ENCODE peak calls at places on chromosomes 11 and 22, in four cellular contexts. F is uterus, N is GM12864, O is AG10803. A is an unnamed sample.

GRCh38 chr11:64031001-64031400 is 4.7 kb upstream of the FLRT1 start:
- DNase-seq in F (no peak), N (no peak), O (no peak), A (no peak)

GRCh38 chr22:23245799-23246136 is 65.5 kb downstream of the BCR start:
- DNase-seq in F (no peak), N (no peak), O (no peak), A (no peak)

GRCh38 chr22:41919357-41920224 is 4.7 kb upstream of the SHISA8 start:
- DNase-seq in F (no peak), N (peak; percentile 70), O (peak; percentile 42), A (peak; percentile 82)

GRCh38 chr22:39543095-39543494 is 10.5 kb upstream of the RPS19BP1 start:
- DNase-seq in F (no peak), N (no peak), O (no peak), A (no peak)

GRCh38 chr11:96015911-96016565 is 92.1 kb upstream of the MTMR2 start:
- DNase-seq in F (no peak), N (no peak), O (no peak), A (no peak)

GRCh38 chr22:46088541-46089311 is 61.6 kb upstream of the PPARA start:
- DNase-seq in F (peak; percentile 64), N (no peak), O (peak; percentile 87), A (no peak)

GRCh38 chr11:111512296-111513239 is at the start of gene BTG4:
- DNase-seq in F (no peak), N (no peak), O (peak; percentile 26), A (no peak)

GRCh38 chr11:113296447-113297205 is 17.8 kb upstream of the TTC12 start:
- DNase-seq in F (no peak), N (no peak), O (no peak), A (no peak)

GRCh38 chr11:116851631-116852030 is 14.2 kb upstream of the APOA1 start:
- DNase-seq in F (no peak), N (no peak), O (no peak), A (no peak)

GRCh38 chr11:723120-723883 is 17.3 kb downstream of the EPS8L2 start:
- DNase-seq in F (no peak), N (no peak), O (peak; percentile 61), A (no peak)

GRCh38 chr11:35031869-35032268 is 107.1 kb upstream of the CD44 start:
- DNase-seq in F (no peak), N (no peak), O (no peak), A (no peak)

GRCh38 chr11:82811369-82811768 is 77.7 kb upstream of the FAM181B start:
- DNase-seq in F (no peak), N (no peak), O (no peak), A (no peak)

GRCh38 chr11:119937412-119937811 is 200.5 kb downstream of the TRIM29 start:
- DNase-seq in F (no peak), N (no peak), O (no peak), A (no peak)

GRCh38 chr11:11577932-11578331 is 43.9 kb downstream of the GALNT18 start:
- DNase-seq in F (no peak), N (no peak), O (no peak), A (no peak)

GRCh38 chr11:64675417-64676252 is 47.4 kb downstream of the NRXN2 start:
- DNase-seq in F (peak; percentile 52), N (no peak), O (peak; percentile 91), A (peak; percentile 26)

GRCh38 chr22:46534177-46534776 is 3.1 kb downstream of the CELSR1 start:
- DNase-seq in F (no peak), N (no peak), O (no peak), A (no peak)

GRCh38 chr11:8263109-8263768 is 439 bp downstream of the LMO1 start:
- DNase-seq in F (peak; percentile 3), N (no peak), O (no peak), A (peak; percentile 29)

GRCh38 chr11:121212696-121213567 is 79.6 kb upstream of the SC5D start:
- DNase-seq in F (no peak), N (no peak), O (no peak), A (no peak)

GRCh38 chr11:86589204-86589603 is 83.2 kb downstream of the ME3 start:
- DNase-seq in F (no peak), N (no peak), O (no peak), A (no peak)

GRCh38 chr11:120431633-120432032 is 79.9 kb upstream of the GRIK4 start:
- DNase-seq in F (no peak), N (no peak), O (peak; percentile 71), A (no peak)

GRCh38 chr11:110196241-110196754 is 100.1 kb downstream of the RDX start:
- DNase-seq in F (no peak), N (no peak), O (peak; percentile 81), A (no peak)

GRCh38 chr11:46896719-46897406 is 21.5 kb downstream of the LRP4 start:
- DNase-seq in F (no peak), N (peak; percentile 16), O (peak; percentile 39), A (no peak)

GRCh38 chr11:122226810-122227379 is 110.9 kb upstream of the BLID start:
- DNase-seq in F (no peak), N (no peak), O (peak; percentile 97), A (no peak)

GRCh38 chr11:62148271-62148980 is 24.6 kb downstream of the INCENP start:
- DNase-seq in F (no peak), N (no peak), O (no peak), A (no peak)

GRCh38 chr11:75383246-75383645 is 16.1 kb upstream of the RPS3 start:
- DNase-seq in F (no peak), N (no peak), O (no peak), A (no peak)

GRCh38 chr11:131744847-131745246 is 374.4 kb downstream of the NTM start:
- DNase-seq in F (no peak), N (no peak), O (no peak), A (no peak)

GRCh38 chr11:62383822-62384221 is 35.0 kb upstream of the SCGB1A1 start:
- DNase-seq in F (no peak), N (no peak), O (peak; percentile 55), A (no peak)

GRCh38 chr11:71158936-71159335 is 93.4 kb downstream of the SHANK2 start:
- DNase-seq in F (no peak), N (no peak), O (no peak), A (no peak)

GRCh38 chr22:21694394-21694793 is 28.6 kb downstream of the PPIL2 start:
- DNase-seq in F (no peak), N (no peak), O (no peak), A (no peak)

GRCh38 chr22:37321288-37321687 is 39.0 kb downstream of the CYTH4 start:
- DNase-seq in F (no peak), N (no peak), O (no peak), A (no peak)

DNA sequence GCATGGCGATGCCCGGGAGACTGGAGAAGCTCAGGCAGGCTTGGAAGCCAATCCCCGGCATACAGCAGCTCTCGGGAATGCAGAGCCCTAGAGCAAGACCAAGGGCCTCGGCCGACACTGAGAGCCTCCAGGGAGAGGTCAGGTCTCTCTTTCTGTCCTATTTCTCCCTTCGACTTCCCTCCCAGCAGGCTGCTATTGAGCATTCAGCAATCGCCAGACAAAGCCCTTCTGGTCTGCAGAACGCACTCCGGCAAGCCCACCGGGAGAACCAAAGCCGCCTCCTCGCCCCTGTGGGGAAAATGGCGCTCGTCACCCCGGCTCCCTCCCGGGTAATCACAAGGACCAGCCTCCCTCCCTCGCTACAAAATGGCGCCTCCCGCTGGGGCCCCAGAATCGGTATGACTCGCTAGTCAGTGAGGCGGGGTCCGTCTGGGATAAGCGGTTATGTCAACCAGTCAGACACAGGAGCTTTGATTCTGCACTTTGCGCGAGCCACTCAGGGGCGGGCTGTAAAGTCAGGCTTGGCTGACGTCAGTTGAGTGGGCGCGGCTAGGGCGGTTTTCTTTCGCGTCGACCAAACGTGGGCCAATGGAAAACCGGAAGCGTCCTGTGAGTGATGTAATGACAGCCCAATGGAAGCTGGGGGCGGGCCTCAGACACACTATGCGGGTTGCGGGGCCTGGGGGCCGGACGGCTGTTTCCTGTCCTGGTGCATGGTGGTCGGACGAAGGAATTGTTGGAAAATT is at the start of gene ZNF143:
- DNase-seq in F (peak; percentile 100), N (peak; percentile 99), O (peak; percentile 100), A (peak; percentile 99)
- TF ChIP-seq CTCF in F (no peak), N (no peak), O (no peak), A (no peak)

DNA sequence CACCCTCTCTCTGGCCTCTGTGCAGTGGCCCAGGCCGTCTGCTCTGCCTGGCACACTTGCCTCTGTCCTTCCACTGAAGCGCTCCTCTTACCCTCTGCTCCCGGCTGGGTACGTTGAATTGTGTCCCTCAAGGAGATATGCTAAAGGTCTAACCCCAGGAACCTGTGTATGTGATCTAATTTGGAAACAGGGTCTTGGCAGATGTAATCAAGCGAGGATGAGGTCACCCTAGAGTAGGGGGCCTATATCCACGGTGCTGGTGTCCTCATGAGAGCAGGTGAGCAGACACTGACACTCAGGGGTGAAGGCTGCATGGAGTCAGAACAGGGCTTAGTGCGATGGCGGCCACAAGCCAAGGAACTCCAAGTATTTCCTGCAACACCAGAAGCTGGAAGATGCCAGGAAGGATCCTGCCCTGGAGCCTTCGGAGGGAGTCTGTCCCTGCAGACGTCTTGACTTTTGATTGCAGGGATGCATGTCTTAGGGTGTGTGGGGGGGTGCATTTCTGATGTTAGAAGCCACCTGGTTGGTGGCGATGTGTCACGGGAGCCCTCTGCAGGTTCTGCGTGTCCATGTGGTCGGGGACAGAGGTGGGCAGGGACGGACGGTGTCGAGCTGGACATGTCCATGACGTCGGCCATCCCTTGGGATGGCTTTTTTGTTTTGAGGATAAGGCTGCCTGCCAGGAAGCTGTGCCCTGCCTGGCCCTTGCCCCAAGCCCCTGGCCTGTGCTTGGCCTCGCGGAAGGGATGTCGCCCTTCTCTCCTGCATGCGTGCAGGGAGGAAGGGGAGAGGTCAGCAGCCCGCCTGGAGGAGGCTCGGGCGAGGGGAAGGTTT is 68.6 kb downstream of the LRP5 start:
- DNase-seq in F (peak; percentile 49), N (no peak), O (peak; percentile 66), A (no peak)
- TF ChIP-seq CTCF in F (no peak), N (no peak), O (no peak), A (no peak)

DNA sequence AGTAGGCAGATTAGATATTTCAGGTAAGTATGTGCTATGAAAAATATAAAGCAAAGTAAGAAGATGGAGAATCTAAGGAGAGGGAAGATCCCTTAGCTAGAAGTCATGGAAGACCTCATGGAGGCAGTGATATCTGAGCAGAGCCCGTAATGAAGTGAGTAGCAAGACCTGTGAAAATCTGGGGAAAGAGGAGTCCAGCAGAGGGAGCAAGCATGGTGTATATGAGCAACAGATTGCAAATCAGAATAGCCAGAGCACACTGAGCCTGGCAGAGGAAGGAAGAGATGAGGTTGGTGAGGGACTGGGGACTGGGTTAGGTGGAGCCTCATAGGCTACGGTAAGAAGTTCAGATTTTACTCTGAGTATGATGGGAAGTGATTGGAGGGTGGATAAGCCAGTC is 9.4 kb downstream of the LHFPL7 start:
- DNase-seq in F (no peak), N (no peak), O (no peak), A (no peak)
- TF ChIP-seq CTCF in F (no peak), N (peak; percentile 42), O (peak; percentile 29), A (no peak)

GRCh38 chr11:134267966-134268365 is 8.2 kb upstream of the GLB1L3 start:
- DNase-seq in F (no peak), N (no peak), O (no peak), A (no peak)

GRCh38 chr11:134271978-134272377 is 4.2 kb upstream of the GLB1L3 start:
- DNase-seq in F (no peak), N (no peak), O (no peak), A (no peak)

GRCh38 chr11:134272381-134273316 is 3.5 kb upstream of the GLB1L3 start:
- DNase-seq in F (no peak), N (no peak), O (peak; percentile 48), A (no peak)

GRCh38 chr11:134267466-134267865 is 8.7 kb upstream of the GLB1L3 start:
- DNase-seq in F (no peak), N (no peak), O (no peak), A (no peak)

GRCh38 chr11:134270250-134270714 is 5.9 kb upstream of the GLB1L3 start:
- DNase-seq in F (no peak), N (no peak), O (peak; percentile 16), A (no peak)
- TF ChIP-seq CTCF in F (no peak), N (peak; percentile 42), O (peak; percentile 31), A (no peak)